ENCODE peak calls at places on chromosomes 6 and 20, in six cellular contexts. One of them, this sample, is unnamed. For H3K36me3, the result is how much of the 10 kb centered on the place peaks cover.

GRCh38 chr6:8958894-8959511 is 523.7 kb upstream of the SLC35B3 start:
- DNase-seq in GM12878: no peak
- DNase-seq in K562: no peak
- DNase-seq in HCT116: peak
- DNase-seq in HepG2: peak
- DNase-seq in H1: no peak
- DNase-seq in this sample: no peak

GRCh38 chr6:2266845-2267244 is 21.4 kb upstream of the GMDS start:
- DNase-seq in GM12878: no peak
- DNase-seq in K562: no peak
- DNase-seq in HCT116: no peak
- DNase-seq in HepG2: no peak
- DNase-seq in H1: no peak
- DNase-seq in this sample: no peak

GRCh38 chr6:161487694-161488093 is 213.8 kb upstream of the AGPAT4 start:
- DNase-seq in GM12878: no peak
- DNase-seq in K562: no peak
- DNase-seq in HCT116: no peak
- DNase-seq in HepG2: no peak
- DNase-seq in H1: no peak
- DNase-seq in this sample: no peak

GRCh38 chr20:18057106-18057993 is at the start of gene OVOL2:
- DNase-seq in GM12878: no peak
- DNase-seq in K562: peak
- DNase-seq in HCT116: peak
- DNase-seq in HepG2: no peak
- DNase-seq in H1: peak
- DNase-seq in this sample: no peak

GRCh38 chr6:126030045-126030444 is 43.7 kb downstream of the TRMT11 start:
- DNase-seq in GM12878: no peak
- DNase-seq in K562: no peak
- DNase-seq in HCT116: no peak
- DNase-seq in HepG2: no peak
- DNase-seq in H1: no peak
- DNase-seq in this sample: no peak

GRCh38 chr20:21574443-21574842 is 60.6 kb upstream of the NKX2-2 start:
- DNase-seq in GM12878: no peak
- DNase-seq in K562: no peak
- DNase-seq in HCT116: no peak
- DNase-seq in HepG2: no peak
- DNase-seq in H1: no peak
- DNase-seq in this sample: no peak

GRCh38 chr20:32535953-32536823 is 48.9 kb downstream of the NOL4L start:
- DNase-seq in GM12878: no peak
- DNase-seq in K562: peak
- DNase-seq in HCT116: peak
- DNase-seq in HepG2: peak
- DNase-seq in H1: peak
- DNase-seq in this sample: peak

GRCh38 chr6:21001736-21002135 is 467.5 kb downstream of the CDKAL1 start:
- DNase-seq in GM12878: no peak
- DNase-seq in K562: no peak
- DNase-seq in HCT116: no peak
- DNase-seq in HepG2: no peak
- DNase-seq in H1: no peak
- DNase-seq in this sample: no peak

GRCh38 chr20:11906626-11907480 is 10.8 kb upstream of the BTBD3 start:
- DNase-seq in GM12878: no peak
- DNase-seq in K562: no peak
- DNase-seq in HCT116: no peak
- DNase-seq in HepG2: no peak
- DNase-seq in H1: no peak
- DNase-seq in this sample: no peak

GRCh38 chr6:145112711-145113148 is 622.6 kb downstream of the EPM2A start:
- DNase-seq in GM12878: no peak
- DNase-seq in K562: no peak
- DNase-seq in HCT116: no peak
- DNase-seq in HepG2: no peak
- DNase-seq in H1: no peak
- DNase-seq in this sample: no peak

GRCh38 chr6:169340395-169340794 is 86.7 kb upstream of the THBS2 start:
- DNase-seq in GM12878: no peak
- DNase-seq in K562: no peak
- DNase-seq in HCT116: peak
- DNase-seq in HepG2: no peak
- DNase-seq in H1: no peak
- DNase-seq in this sample: no peak

GRCh38 chr20:36491901-36492617 is 49.3 kb upstream of the MYL9 start:
- DNase-seq in GM12878: no peak
- DNase-seq in K562: no peak
- DNase-seq in HCT116: no peak
- DNase-seq in HepG2: no peak
- DNase-seq in H1: no peak
- DNase-seq in this sample: no peak

GRCh38 chr20:38018385-38018784 is 14.9 kb downstream of the TTI1 start:
- DNase-seq in GM12878: no peak
- DNase-seq in K562: no peak
- DNase-seq in HCT116: no peak
- DNase-seq in HepG2: no peak
- DNase-seq in H1: no peak
- DNase-seq in this sample: no peak
- TF ChIP-seq YY1 in GM12878: no peak
- TF ChIP-seq YY1 in K562: no peak
- TF ChIP-seq YY1 in HCT116: no peak
- TF ChIP-seq YY1 in HepG2: no peak
- TF ChIP-seq YY1 in H1: no peak
- TF ChIP-seq YY1 in this sample: no peak

DNA sequence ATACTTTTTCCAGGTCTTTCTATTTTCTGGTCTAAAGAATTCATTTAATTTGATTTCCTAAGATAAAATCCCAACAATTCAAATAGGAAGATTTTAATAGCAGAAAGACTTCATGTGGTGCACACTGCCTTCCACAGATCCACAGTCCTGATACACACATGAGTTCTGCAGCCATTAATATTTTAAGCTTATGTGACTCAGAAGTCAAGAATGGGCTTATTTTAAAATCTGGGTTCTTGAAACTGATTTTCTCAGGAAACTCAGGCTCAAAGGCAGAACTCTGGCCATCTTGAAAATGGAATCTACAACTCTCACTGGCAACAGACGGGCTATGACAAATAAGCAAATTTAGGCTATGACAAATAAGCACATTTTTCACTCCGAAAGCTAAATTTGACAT is 88.2 kb downstream of the COL12A1 start:
- DNase-seq in GM12878: no peak
- DNase-seq in K562: no peak
- DNase-seq in HCT116: no peak
- DNase-seq in HepG2: no peak
- DNase-seq in H1: no peak
- DNase-seq in this sample: no peak
- H3K36me3 ChIP-seq in GM12878: under half
- H3K36me3 ChIP-seq in K562: under half
- H3K36me3 ChIP-seq in HCT116: under half
- H3K36me3 ChIP-seq in HepG2: under half
- H3K36me3 ChIP-seq in H1: under half
- H3K36me3 ChIP-seq in this sample: under half

DNA sequence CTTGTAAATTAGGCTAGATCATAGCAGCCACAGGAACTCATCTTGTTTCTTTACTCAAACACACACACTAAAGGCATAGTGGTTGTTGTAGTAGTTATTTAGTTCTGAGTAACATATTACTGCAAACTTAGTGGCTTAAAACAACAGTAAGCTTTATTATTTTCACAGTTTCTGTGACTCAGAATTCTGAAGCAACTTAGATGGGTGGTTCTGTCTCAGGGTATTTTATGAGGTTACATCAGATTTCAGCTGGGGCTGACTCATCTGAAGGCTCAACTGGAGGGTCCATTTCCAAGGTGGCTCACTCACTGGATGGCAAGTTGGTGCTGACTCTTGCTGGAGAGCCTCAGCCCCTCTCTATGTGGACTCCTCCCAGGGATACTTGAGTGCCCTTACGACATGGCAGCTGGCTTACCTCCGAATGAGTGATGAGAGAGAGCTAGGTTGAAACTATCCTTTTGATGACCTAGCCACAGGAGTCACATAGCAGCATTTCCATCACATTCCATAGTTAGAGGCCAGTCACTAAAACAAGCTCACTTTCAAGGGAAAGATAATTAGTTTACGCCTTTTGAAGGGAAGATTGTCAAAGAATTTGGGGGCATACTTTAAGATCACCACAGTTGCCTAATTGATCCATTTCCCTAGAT is 136.5 kb upstream of the PRND start:
- DNase-seq in GM12878: no peak
- DNase-seq in K562: no peak
- DNase-seq in HCT116: no peak
- DNase-seq in HepG2: no peak
- DNase-seq in H1: no peak
- DNase-seq in this sample: no peak
- TF ChIP-seq ZNF274 in GM12878: no peak
- TF ChIP-seq ZNF274 in K562: no peak
- TF ChIP-seq ZNF274 in HCT116: no peak
- TF ChIP-seq ZNF274 in HepG2: no peak
- TF ChIP-seq ZNF274 in H1: no peak
- TF ChIP-seq ZNF274 in this sample: no peak

DNA sequence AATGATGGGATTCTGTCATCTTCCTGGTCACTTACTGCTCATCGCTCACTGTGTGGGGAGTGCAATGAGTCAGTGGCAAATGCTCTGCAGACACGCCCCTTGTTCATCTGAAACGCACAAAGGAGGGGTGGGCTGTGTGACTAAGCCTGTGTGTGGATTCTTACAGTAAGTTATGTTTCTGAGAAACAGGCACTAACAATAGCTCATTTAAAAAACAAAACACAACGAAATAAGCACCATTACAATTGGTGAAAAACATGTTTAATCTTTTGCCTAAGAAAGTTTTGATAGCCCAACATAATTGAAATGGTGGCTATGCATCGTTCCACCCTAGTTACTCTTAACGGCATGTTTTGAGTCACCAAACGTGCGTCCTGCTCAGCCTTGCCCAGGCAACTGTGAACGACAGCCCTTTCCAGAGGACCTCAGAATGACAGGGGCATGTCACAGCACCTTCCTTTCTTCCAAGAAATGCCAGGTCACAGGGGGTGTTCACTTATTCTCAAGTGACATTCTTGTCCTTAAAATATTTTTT is 118.4 kb upstream of the SGK1 start:
- DNase-seq in GM12878: peak
- DNase-seq in K562: peak
- DNase-seq in HCT116: peak
- DNase-seq in HepG2: peak
- DNase-seq in H1: no peak
- DNase-seq in this sample: no peak
- TF ChIP-seq YY1 in GM12878: peak
- TF ChIP-seq YY1 in K562: no peak
- TF ChIP-seq YY1 in HCT116: no peak
- TF ChIP-seq YY1 in HepG2: no peak
- TF ChIP-seq YY1 in H1: no peak
- TF ChIP-seq YY1 in this sample: no peak

This sample was measured in NT2/D1.